ENCODE peak calls at places on chromosomes 11 and 22, in five cellular contexts. One of them, this sample, is unnamed.

GRCh38 chr11:118671254-118671653 is 8.2 kb downstream of the TREH start:
- DNase-seq in activated CD4-positive, alpha-beta T cell treated with anti-CD3 and anti-CD28 coated beads, Interleukin-2, amount 50 U/mL, for 4 hours: no peak
- DNase-seq in dorsolateral prefrontal cortex: no peak
- DNase-seq in fibroblast of the aortic adventitia: no peak
- DNase-seq in Kasumi-1: no peak
- DNase-seq in this sample: no peak

GRCh38 chr11:120383518-120384155 is 47.4 kb downstream of the ARHGEF12 start:
- DNase-seq in activated CD4-positive, alpha-beta T cell treated with anti-CD3 and anti-CD28 coated beads, Interleukin-2, amount 50 U/mL, for 4 hours: no peak
- DNase-seq in dorsolateral prefrontal cortex: no peak
- DNase-seq in fibroblast of the aortic adventitia: no peak
- DNase-seq in Kasumi-1: no peak
- DNase-seq in this sample: no peak

GRCh38 chr22:38802671-38803121 is 8.8 kb upstream of the DNAL4 start:
- DNase-seq in activated CD4-positive, alpha-beta T cell treated with anti-CD3 and anti-CD28 coated beads, Interleukin-2, amount 50 U/mL, for 4 hours: no peak
- DNase-seq in dorsolateral prefrontal cortex: no peak
- DNase-seq in fibroblast of the aortic adventitia: peak; percentile 94
- DNase-seq in Kasumi-1: no peak
- DNase-seq in this sample: no peak

GRCh38 chr11:62721994-62722393 is 5.3 kb downstream of the HNRNPUL2 start:
- DNase-seq in activated CD4-positive, alpha-beta T cell treated with anti-CD3 and anti-CD28 coated beads, Interleukin-2, amount 50 U/mL, for 4 hours: no peak
- DNase-seq in dorsolateral prefrontal cortex: no peak
- DNase-seq in fibroblast of the aortic adventitia: peak; percentile 33
- DNase-seq in Kasumi-1: peak; percentile 56
- DNase-seq in this sample: no peak

GRCh38 chr11:134159652-134160051 is 64.1 kb downstream of the NCAPD3 start:
- DNase-seq in activated CD4-positive, alpha-beta T cell treated with anti-CD3 and anti-CD28 coated beads, Interleukin-2, amount 50 U/mL, for 4 hours: no peak
- DNase-seq in dorsolateral prefrontal cortex: no peak
- DNase-seq in fibroblast of the aortic adventitia: no peak
- DNase-seq in Kasumi-1: no peak
- DNase-seq in this sample: no peak

GRCh38 chr22:20606784-20607128 is 99.3 kb downstream of the MED15 start:
- DNase-seq in activated CD4-positive, alpha-beta T cell treated with anti-CD3 and anti-CD28 coated beads, Interleukin-2, amount 50 U/mL, for 4 hours: no peak
- DNase-seq in dorsolateral prefrontal cortex: no peak
- DNase-seq in fibroblast of the aortic adventitia: no peak
- DNase-seq in Kasumi-1: no peak
- DNase-seq in this sample: no peak

GRCh38 chr11:74702383-74703007 is 28.7 kb downstream of the CHRDL2 start:
- DNase-seq in activated CD4-positive, alpha-beta T cell treated with anti-CD3 and anti-CD28 coated beads, Interleukin-2, amount 50 U/mL, for 4 hours: peak; percentile 46
- DNase-seq in dorsolateral prefrontal cortex: peak; percentile 59
- DNase-seq in fibroblast of the aortic adventitia: peak; percentile 80
- DNase-seq in Kasumi-1: peak; percentile 83
- DNase-seq in this sample: peak; percentile 46

GRCh38 chr11:121482231-121483129 is 29.7 kb upstream of the SORL1-AS1 start:
- DNase-seq in activated CD4-positive, alpha-beta T cell treated with anti-CD3 and anti-CD28 coated beads, Interleukin-2, amount 50 U/mL, for 4 hours: peak; percentile 40
- DNase-seq in dorsolateral prefrontal cortex: no peak
- DNase-seq in fibroblast of the aortic adventitia: no peak
- DNase-seq in Kasumi-1: peak; percentile 96
- DNase-seq in this sample: peak; percentile 37

GRCh38 chr22:25027552-25027951 is 75.0 kb downstream of the KIAA1671 start:
- DNase-seq in activated CD4-positive, alpha-beta T cell treated with anti-CD3 and anti-CD28 coated beads, Interleukin-2, amount 50 U/mL, for 4 hours: no peak
- DNase-seq in dorsolateral prefrontal cortex: no peak
- DNase-seq in fibroblast of the aortic adventitia: peak; percentile 45
- DNase-seq in Kasumi-1: no peak
- DNase-seq in this sample: no peak

GRCh38 chr22:41565403-41566054 is 4.7 kb downstream of the CSDC2 start:
- DNase-seq in activated CD4-positive, alpha-beta T cell treated with anti-CD3 and anti-CD28 coated beads, Interleukin-2, amount 50 U/mL, for 4 hours: no peak
- DNase-seq in dorsolateral prefrontal cortex: no peak
- DNase-seq in fibroblast of the aortic adventitia: peak; percentile 83
- DNase-seq in Kasumi-1: no peak
- DNase-seq in this sample: no peak

GRCh38 chr11:78290293-78291176 is 101.8 kb downstream of the USP35 start:
- DNase-seq in activated CD4-positive, alpha-beta T cell treated with anti-CD3 and anti-CD28 coated beads, Interleukin-2, amount 50 U/mL, for 4 hours: no peak
- DNase-seq in dorsolateral prefrontal cortex: no peak
- DNase-seq in fibroblast of the aortic adventitia: peak; percentile 70
- DNase-seq in Kasumi-1: peak; percentile 98
- DNase-seq in this sample: no peak

GRCh38 chr11:73030130-73030529 is 112.0 kb downstream of the FCHSD2 start:
- DNase-seq in activated CD4-positive, alpha-beta T cell treated with anti-CD3 and anti-CD28 coated beads, Interleukin-2, amount 50 U/mL, for 4 hours: no peak
- DNase-seq in dorsolateral prefrontal cortex: no peak
- DNase-seq in fibroblast of the aortic adventitia: no peak
- DNase-seq in Kasumi-1: no peak
- DNase-seq in this sample: no peak